ENCODE peak calls at places on chromosomes 3 and 15, in ten cellular contexts. One of them, this sample, is unnamed.

GRCh38 chr15:41241251-41241964 is 10.3 kb downstream of the CHP1 start:
- DNase-seq in NCI-H2171: no peak
- DNase-seq in left colon: peak
- DNase-seq in GM03348: no peak
- DNase-seq in neural crest cell: no peak
- DNase-seq in T-helper 2 cell: no peak
- DNase-seq in CD4-positive, CD25-positive, alpha-beta regulatory T cell: no peak
- DNase-seq in upper lobe of left lung: peak
- DNase-seq in Caki2: no peak
- DNase-seq in T-cell: no peak
- DNase-seq in this sample: no peak

GRCh38 chr15:36370735-36371115 is 208.7 kb upstream of the CDIN1 start:
- DNase-seq in NCI-H2171: no peak
- DNase-seq in left colon: no peak
- DNase-seq in GM03348: peak
- DNase-seq in neural crest cell: no peak
- DNase-seq in T-helper 2 cell: no peak
- DNase-seq in CD4-positive, CD25-positive, alpha-beta regulatory T cell: no peak
- DNase-seq in upper lobe of left lung: no peak
- DNase-seq in Caki2: peak
- DNase-seq in T-cell: no peak
- DNase-seq in this sample: no peak

GRCh38 chr3:184733181-184733580 is 21.3 kb upstream of the MAGEF1 start:
- DNase-seq in NCI-H2171: no peak
- DNase-seq in left colon: no peak
- DNase-seq in GM03348: no peak
- DNase-seq in neural crest cell: no peak
- DNase-seq in T-helper 2 cell: no peak
- DNase-seq in CD4-positive, CD25-positive, alpha-beta regulatory T cell: no peak
- DNase-seq in upper lobe of left lung: peak
- DNase-seq in Caki2: no peak
- DNase-seq in T-cell: no peak
- DNase-seq in this sample: no peak

GRCh38 chr3:57060089-57060829 is at the start of gene SPATA12:
- DNase-seq in NCI-H2171: no peak
- DNase-seq in left colon: peak
- DNase-seq in GM03348: peak
- DNase-seq in neural crest cell: peak
- DNase-seq in T-helper 2 cell: no peak
- DNase-seq in CD4-positive, CD25-positive, alpha-beta regulatory T cell: no peak
- DNase-seq in upper lobe of left lung: peak
- DNase-seq in Caki2: peak
- DNase-seq in T-cell: peak
- DNase-seq in this sample: no peak

GRCh38 chr3:123421353-123422174 is 27.3 kb downstream of the ADCY5 start:
- DNase-seq in NCI-H2171: no peak
- DNase-seq in left colon: no peak
- DNase-seq in GM03348: no peak
- DNase-seq in neural crest cell: no peak
- DNase-seq in T-helper 2 cell: no peak
- DNase-seq in CD4-positive, CD25-positive, alpha-beta regulatory T cell: no peak
- DNase-seq in upper lobe of left lung: no peak
- DNase-seq in Caki2: peak
- DNase-seq in T-cell: no peak
- DNase-seq in this sample: no peak

GRCh38 chr3:132145833-132146232 is 111.0 kb upstream of the CPNE4 start:
- DNase-seq in NCI-H2171: no peak
- DNase-seq in left colon: no peak
- DNase-seq in GM03348: peak
- DNase-seq in neural crest cell: no peak
- DNase-seq in T-helper 2 cell: no peak
- DNase-seq in CD4-positive, CD25-positive, alpha-beta regulatory T cell: no peak
- DNase-seq in upper lobe of left lung: no peak
- DNase-seq in Caki2: no peak
- DNase-seq in T-cell: no peak
- DNase-seq in this sample: no peak

GRCh38 chr3:150319900-150320299 is 88.2 kb upstream of the TSC22D2 start:
- DNase-seq in NCI-H2171: no peak
- DNase-seq in left colon: no peak
- DNase-seq in GM03348: peak
- DNase-seq in neural crest cell: no peak
- DNase-seq in T-helper 2 cell: no peak
- DNase-seq in CD4-positive, CD25-positive, alpha-beta regulatory T cell: no peak
- DNase-seq in upper lobe of left lung: no peak
- DNase-seq in Caki2: peak
- DNase-seq in T-cell: no peak
- DNase-seq in this sample: no peak

GRCh38 chr15:61681676-61682075 is 378.6 kb downstream of the VPS13C start:
- DNase-seq in NCI-H2171: no peak
- DNase-seq in left colon: no peak
- DNase-seq in GM03348: no peak
- DNase-seq in neural crest cell: no peak
- DNase-seq in T-helper 2 cell: no peak
- DNase-seq in CD4-positive, CD25-positive, alpha-beta regulatory T cell: no peak
- DNase-seq in upper lobe of left lung: no peak
- DNase-seq in Caki2: no peak
- DNase-seq in T-cell: no peak
- DNase-seq in this sample: no peak

GRCh38 chr3:157868168-157868567 is 238.1 kb downstream of the SHOX2 start:
- DNase-seq in NCI-H2171: no peak
- DNase-seq in left colon: no peak
- DNase-seq in GM03348: peak
- DNase-seq in neural crest cell: no peak
- DNase-seq in T-helper 2 cell: no peak
- DNase-seq in CD4-positive, CD25-positive, alpha-beta regulatory T cell: no peak
- DNase-seq in upper lobe of left lung: no peak
- DNase-seq in Caki2: no peak
- DNase-seq in T-cell: no peak
- DNase-seq in this sample: no peak

GRCh38 chr3:180295811-180296210 is 259.1 kb upstream of the PEX5L start:
- DNase-seq in NCI-H2171: no peak
- DNase-seq in left colon: no peak
- DNase-seq in GM03348: no peak
- DNase-seq in neural crest cell: no peak
- DNase-seq in T-helper 2 cell: no peak
- DNase-seq in CD4-positive, CD25-positive, alpha-beta regulatory T cell: no peak
- DNase-seq in upper lobe of left lung: no peak
- DNase-seq in Caki2: no peak
- DNase-seq in T-cell: no peak
- DNase-seq in this sample: no peak

GRCh38 chr3:26704736-26705135 is 82.2 kb downstream of the LRRC3B start:
- DNase-seq in NCI-H2171: no peak
- DNase-seq in left colon: no peak
- DNase-seq in GM03348: no peak
- DNase-seq in neural crest cell: no peak
- DNase-seq in T-helper 2 cell: no peak
- DNase-seq in CD4-positive, CD25-positive, alpha-beta regulatory T cell: no peak
- DNase-seq in upper lobe of left lung: no peak
- DNase-seq in Caki2: no peak
- DNase-seq in T-cell: no peak
- DNase-seq in this sample: no peak

GRCh38 chr3:197317250-197317963 is 19.0 kb upstream of the DLG1 start:
- DNase-seq in NCI-H2171: no peak
- DNase-seq in left colon: no peak
- DNase-seq in GM03348: peak
- DNase-seq in neural crest cell: no peak
- DNase-seq in T-helper 2 cell: no peak
- DNase-seq in CD4-positive, CD25-positive, alpha-beta regulatory T cell: no peak
- DNase-seq in upper lobe of left lung: no peak
- DNase-seq in Caki2: no peak
- DNase-seq in T-cell: no peak
- DNase-seq in this sample: no peak

This sample was measured in naive B cell.